ENCODE peak calls at places on chromosome 14, in four cellular contexts. One of them, this sample, is unnamed.

GRCh38 chr14:73059326-73059725 is 992 bp downstream of the RBM25 start:
- DNase-seq in HepG2: peak
- DNase-seq in GM12878: no peak
- DNase-seq in K562: no peak
- DNase-seq in this sample: peak

GRCh38 chr14:90943367-90943766 is 117.1 kb downstream of the RPS6KA5 start:
- DNase-seq in HepG2: no peak
- DNase-seq in GM12878: no peak
- DNase-seq in K562: no peak
- DNase-seq in this sample: no peak

GRCh38 chr14:95274874-95275273 is 44.8 kb downstream of the CLMN start:
- DNase-seq in HepG2: no peak
- DNase-seq in GM12878: no peak
- DNase-seq in K562: no peak
- DNase-seq in this sample: no peak

GRCh38 chr14:92951912-92952471 is 29.0 kb downstream of the CHGA start:
- DNase-seq in HepG2: peak
- DNase-seq in GM12878: peak
- DNase-seq in K562: peak
- DNase-seq in this sample: peak

GRCh38 chr14:104863131-104863862 is 1.8 kb upstream of the CEP170B start:
- DNase-seq in HepG2: no peak
- DNase-seq in GM12878: no peak
- DNase-seq in K562: no peak
- DNase-seq in this sample: no peak

GRCh38 chr14:81464253-81465001 is 64.3 kb upstream of the STON2 start:
- DNase-seq in HepG2: peak
- DNase-seq in GM12878: peak
- DNase-seq in K562: peak
- DNase-seq in this sample: peak

GRCh38 chr14:105444859-105445258 is 25.2 kb downstream of the MTA1 start:
- DNase-seq in HepG2: no peak
- DNase-seq in GM12878: no peak
- DNase-seq in K562: no peak
- DNase-seq in this sample: no peak

GRCh38 chr14:67393689-67394088 is 18.3 kb downstream of the PLEK2 start:
- DNase-seq in HepG2: no peak
- DNase-seq in GM12878: no peak
- DNase-seq in K562: no peak
- DNase-seq in this sample: no peak

GRCh38 chr14:101191086-101191881 is 287.8 kb upstream of the RTL1 start:
- DNase-seq in HepG2: no peak
- DNase-seq in GM12878: no peak
- DNase-seq in K562: no peak
- DNase-seq in this sample: no peak

GRCh38 chr14:99282261-99283050 is 10.5 kb upstream of the BCL11B start:
- DNase-seq in HepG2: no peak
- DNase-seq in GM12878: no peak
- DNase-seq in K562: no peak
- DNase-seq in this sample: no peak

GRCh38 chr14:71247106-71247505 is 339.8 kb downstream of the PCNX1 start:
- DNase-seq in HepG2: no peak
- DNase-seq in GM12878: no peak
- DNase-seq in K562: no peak
- DNase-seq in this sample: no peak
- TF ChIP-seq HDAC2 in HepG2: no peak
- TF ChIP-seq HDAC2 in GM12878: no peak
- TF ChIP-seq HDAC2 in K562: no peak
- TF ChIP-seq HDAC2 in this sample: no peak

GRCh38 chr14:74349757-74350156 is 1.5 kb downstream of the VRTN start:
- DNase-seq in HepG2: no peak
- DNase-seq in GM12878: no peak
- DNase-seq in K562: no peak
- DNase-seq in this sample: no peak
- TF ChIP-seq SMC3 in HepG2: no peak
- TF ChIP-seq SMC3 in GM12878: no peak
- TF ChIP-seq SMC3 in K562: no peak
- TF ChIP-seq SMC3 in this sample: no peak

GRCh38 chr14:54902143-54902520 is 494 bp downstream of the GCH1 start:
- DNase-seq in HepG2: peak
- DNase-seq in GM12878: no peak
- DNase-seq in K562: peak
- DNase-seq in this sample: peak
- TF ChIP-seq HDAC2 in HepG2: peak
- TF ChIP-seq HDAC2 in GM12878: no peak
- TF ChIP-seq HDAC2 in K562: no peak
- TF ChIP-seq HDAC2 in this sample: no peak

GRCh38 chr14:69354383-69355154 is 43.5 kb downstream of the ERH start:
- DNase-seq in HepG2: peak
- DNase-seq in GM12878: peak
- DNase-seq in K562: no peak
- DNase-seq in this sample: no peak
- TF ChIP-seq SMC3 in HepG2: no peak
- TF ChIP-seq SMC3 in GM12878: no peak
- TF ChIP-seq SMC3 in K562: no peak
- TF ChIP-seq SMC3 in this sample: no peak

GRCh38 chr14:20848316-20848954 is 42.8 kb upstream of the RNASE3 start:
- DNase-seq in HepG2: no peak
- DNase-seq in GM12878: no peak
- DNase-seq in K562: no peak
- DNase-seq in this sample: peak

GRCh38 chr14:20846560-20846959 is 43.9 kb upstream of the RNASE1 start:
- DNase-seq in HepG2: no peak
- DNase-seq in GM12878: no peak
- DNase-seq in K562: no peak
- DNase-seq in this sample: no peak

DNA sequence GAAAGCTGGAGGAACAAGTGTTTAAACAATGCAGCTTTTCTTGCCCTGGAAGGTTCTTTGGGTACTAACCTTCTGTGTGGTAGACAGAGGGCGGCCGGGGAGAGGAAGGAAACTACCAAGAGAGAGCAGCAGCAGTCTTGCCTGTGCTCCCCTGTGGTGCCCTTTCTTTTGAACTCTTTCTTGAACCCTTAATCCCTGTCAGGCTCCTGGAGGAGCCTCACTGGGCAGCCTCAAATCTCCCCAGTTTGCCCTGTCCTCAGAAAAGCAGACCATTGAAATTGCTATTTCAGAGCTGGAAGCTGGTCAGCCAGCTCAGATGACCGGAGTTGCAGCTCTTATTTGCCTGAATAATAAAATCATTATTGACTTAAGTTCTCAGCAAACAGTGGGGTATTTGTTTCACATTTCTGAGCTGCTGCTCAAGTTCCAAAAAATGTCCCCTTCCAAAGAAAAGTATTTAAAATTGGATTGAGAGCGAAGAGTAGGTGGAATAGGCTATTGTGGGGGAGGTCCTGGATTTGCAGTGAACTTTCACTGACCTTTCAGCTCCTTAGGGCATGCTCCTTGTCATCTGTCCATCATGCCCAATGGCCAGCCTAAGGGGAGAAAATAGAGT is 42.1 kb upstream of the RNASE3 start:
- DNase-seq in HepG2: peak
- DNase-seq in GM12878: no peak
- DNase-seq in K562: no peak
- DNase-seq in this sample: peak
- TF ChIP-seq HDAC2 in HepG2: no peak
- TF ChIP-seq HDAC2 in GM12878: no peak
- TF ChIP-seq HDAC2 in K562: no peak
- TF ChIP-seq HDAC2 in this sample: peak

DNA sequence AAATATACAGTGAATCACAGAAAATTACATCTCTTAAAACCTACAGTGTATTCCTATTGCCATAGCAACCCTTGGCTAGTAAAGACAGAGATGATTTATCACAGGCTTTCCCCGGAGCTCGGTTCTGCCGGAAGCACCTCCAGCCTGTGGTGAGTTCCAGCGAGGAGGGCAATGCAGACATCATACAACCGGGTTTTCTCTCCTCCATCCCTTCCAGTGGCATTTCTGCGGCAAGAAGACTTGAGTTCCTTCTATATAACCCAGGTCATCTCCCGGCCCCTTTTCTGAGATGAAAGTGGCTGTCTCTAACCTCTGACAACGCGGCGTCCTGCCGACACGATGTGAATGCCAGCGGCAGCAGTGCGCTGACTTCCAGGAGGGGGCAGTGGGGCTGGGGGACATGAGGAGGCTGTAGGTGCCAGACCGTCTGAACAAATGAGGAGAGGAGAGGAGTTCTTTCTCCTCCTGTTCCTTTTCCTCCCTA is 68.5 kb upstream of the MAX start:
- DNase-seq in HepG2: no peak
- DNase-seq in GM12878: peak
- DNase-seq in K562: no peak
- DNase-seq in this sample: peak
- TF ChIP-seq SMC3 in HepG2: no peak
- TF ChIP-seq SMC3 in GM12878: peak
- TF ChIP-seq SMC3 in K562: no peak
- TF ChIP-seq SMC3 in this sample: peak